ENCODE peak calls at places on chromosomes 5 and 9, in nine cellular contexts. H is ovary, U is esophagus squamous epithelium, Q is stomach, G is spleen, K is upper lobe of left lung, J is sigmoid colon, O is adrenal gland, S is transverse colon. X is an unnamed sample.

GRCh38 chr5:178208540-178209227 is 4.4 kb downstream of the HNRNPAB start:
- DNase-seq in K (no peak), U (no peak), Q (no peak), J (peak; percentile 40), G (peak; percentile 41), H (no peak), O (peak; percentile 43), S (no peak), X (peak; percentile 40)

GRCh38 chr5:102858221-102858620 is 103.1 kb downstream of the PAM start:
- DNase-seq in H (no peak), S (no peak), Q (no peak), J (no peak), O (no peak), U (no peak), K (no peak), G (no peak), X (no peak)

GRCh38 chr5:122493091-122493775 is 181.2 kb downstream of the SNCAIP start:
- DNase-seq in K (peak; percentile 80), U (no peak), O (peak; percentile 90), G (no peak), J (no peak), H (no peak), Q (peak; percentile 70), S (no peak), X (no peak)

GRCh38 chr5:133086366-133086875 is 34.6 kb downstream of the HSPA4 start:
- DNase-seq in H (no peak), O (no peak), U (no peak), S (no peak), G (no peak), J (no peak), Q (no peak), K (no peak), X (no peak)

GRCh38 chr9:110919609-110920008 is 118.7 kb downstream of the LPAR1 start:
- DNase-seq in Q (no peak), S (no peak), G (no peak), K (no peak), O (no peak), J (no peak), U (no peak), H (no peak), X (no peak)

GRCh38 chr9:31847963-31848362 is 536.5 kb upstream of the ACO1 start:
- DNase-seq in O (no peak), S (no peak), G (no peak), U (no peak), Q (no peak), K (no peak), J (no peak), H (no peak), X (no peak)

GRCh38 chr5:131943914-131944313 is 1.5 kb downstream of the MEIKIN start:
- DNase-seq in J (no peak), Q (no peak), G (no peak), S (no peak), O (no peak), U (no peak), H (no peak), K (no peak), X (no peak)

GRCh38 chr5:39175273-39175955 is 43.9 kb downstream of the FYB1 start:
- DNase-seq in Q (no peak), H (no peak), U (no peak), J (no peak), K (no peak), G (no peak), O (no peak), S (no peak), X (no peak)

GRCh38 chr5:120017523-120017922 is 388.2 kb downstream of the FAM170A start:
- DNase-seq in Q (no peak), U (no peak), J (no peak), K (no peak), S (no peak), G (no peak), O (no peak), H (no peak), X (no peak)

GRCh38 chr5:131587541-131587940 is 47.5 kb downstream of the RAPGEF6 start:
- DNase-seq in K (no peak), S (no peak), U (no peak), G (no peak), J (no peak), H (no peak), Q (no peak), O (no peak), X (no peak)

GRCh38 chr9:69746859-69747560 is 12.8 kb downstream of the PTAR1 start:
- DNase-seq in Q (no peak), J (no peak), S (no peak), O (no peak), G (no peak), K (no peak), H (no peak), U (no peak), X (no peak)

GRCh38 chr5:13115476-13115875 is 829.0 kb downstream of the DNAH5 start:
- DNase-seq in J (no peak), Q (no peak), G (no peak), S (no peak), U (no peak), K (no peak), H (no peak), O (no peak), X (no peak)
- TF ChIP-seq POLR2A in J (no peak), Q (no peak), G (no peak), S (no peak), U (no peak), K (no peak), H (no peak), O (no peak), X (no peak)

DNA sequence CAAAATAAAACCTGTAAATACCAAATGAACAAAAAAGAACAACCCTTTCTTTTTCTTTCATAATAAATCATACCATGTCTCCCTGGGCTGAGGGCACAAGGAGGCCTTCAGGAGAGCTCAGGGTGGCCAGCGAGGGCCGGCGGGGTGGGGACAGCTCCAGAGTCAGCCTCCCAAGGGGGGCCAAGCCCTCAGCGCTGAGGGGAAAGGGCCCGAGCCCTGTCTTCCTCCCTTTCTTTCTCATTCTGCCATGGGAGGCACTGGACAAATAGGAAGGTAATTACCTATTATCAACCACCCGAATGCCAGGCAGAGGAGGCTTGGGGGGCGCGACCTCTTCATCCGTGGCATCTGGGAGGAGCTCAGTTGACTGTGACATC is 83.5 kb downstream of the PRRT1B start:
- DNase-seq in H (no peak), J (no peak), K (no peak), U (no peak), O (no peak), Q (no peak), G (no peak), S (no peak), X (no peak)
- H3K36me3 ChIP-seq in H (no peaks in the 10 kb centered on the region), J (peaks cover 17% of the 10 kb centered on the region), K (peaks cover 31% of the 10 kb centered on the region), U (peaks cover 5% of the 10 kb centered on the region), O (no peaks in the 10 kb centered on the region), Q (peaks cover 49% of the 10 kb centered on the region), G (peaks cover 90% of the 10 kb centered on the region), S (no peaks in the 10 kb centered on the region), X (peaks cover 48% of the 10 kb centered on the region)

GRCh38 chr5:91332267-91333044 is 50.7 kb downstream of the ARRDC3 start:
- DNase-seq in K (no peak), H (no peak), S (no peak), Q (no peak), O (no peak), G (no peak), J (no peak), U (no peak), X (no peak)

GRCh38 chr5:91331705-91332104 is 51.4 kb downstream of the ARRDC3 start:
- DNase-seq in Q (no peak), J (no peak), G (no peak), S (no peak), U (no peak), K (no peak), H (no peak), O (no peak), X (no peak)

GRCh38 chr5:91329273-91329672 is 53.8 kb downstream of the ARRDC3 start:
- DNase-seq in K (no peak), H (no peak), O (no peak), S (no peak), U (no peak), Q (no peak), J (no peak), G (no peak), X (no peak)

DNA sequence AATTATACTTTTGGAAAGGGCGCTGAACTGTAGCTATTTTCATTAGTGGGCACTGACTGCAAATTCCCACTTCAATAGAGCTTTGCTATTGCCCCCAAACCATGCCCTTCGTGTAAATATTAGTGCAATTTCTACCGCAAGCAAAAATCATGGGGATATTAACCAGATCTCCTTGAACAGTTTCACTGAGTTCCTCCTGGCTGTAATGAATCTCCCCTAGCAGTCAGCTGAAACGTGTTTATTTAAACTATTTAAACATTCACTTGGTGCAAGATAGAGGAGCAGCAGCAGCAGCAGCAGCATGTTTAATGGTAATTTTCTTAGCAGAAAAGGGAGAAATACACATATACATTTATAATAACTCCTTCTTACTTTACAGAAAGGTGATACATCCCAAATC is 54.4 kb downstream of the ARRDC3 start:
- DNase-seq in O (no peak), S (no peak), U (no peak), G (no peak), H (no peak), Q (no peak), J (no peak), K (no peak), X (no peak)
- H3K27ac ChIP-seq in O (no peak overlapping the region), S (peak overlapping the region; percentile 62), U (no peak overlapping the region), G (no peak overlapping the region), H (no peak overlapping the region), Q (no peak overlapping the region), J (peak overlapping the region; percentile 65), K (no peak overlapping the region), X (no peak overlapping the region)

GRCh38 chr9:136363106-136363605 is 388 bp downstream of the DNLZ start:
- DNase-seq in H (peak; percentile 97), K (peak; percentile 97), Q (peak; percentile 98), U (peak; percentile 69), J (peak; percentile 99), O (peak; percentile 98), G (peak; percentile 98), S (peak; percentile 98), X (peak; percentile 99)
- TF ChIP-seq POLR2A in H (peak; percentile 75), K (peak; percentile 85), Q (no peak), U (no peak), J (peak; percentile 43), O (peak; percentile 77), G (peak; percentile 70), S (peak; percentile 79), X (peak; percentile 57)

DNA sequence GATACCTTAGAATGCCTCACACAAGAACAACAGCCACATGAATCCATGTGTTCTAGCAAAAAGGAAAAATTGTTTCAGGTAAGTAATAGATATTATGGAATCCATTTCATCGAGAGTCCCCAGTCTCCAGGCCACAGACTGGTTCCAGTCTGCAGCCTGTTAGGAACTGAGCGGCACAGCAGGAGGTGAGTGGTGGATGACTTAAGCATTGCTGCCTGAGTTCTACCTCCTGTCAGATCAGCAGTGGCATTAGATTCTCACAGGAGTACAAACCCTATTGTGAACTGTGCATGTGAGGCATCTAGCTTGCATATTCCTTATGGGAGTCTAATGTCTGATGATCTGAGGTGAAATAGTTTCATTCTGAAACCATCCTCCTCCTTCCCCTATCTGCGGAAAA is 207.0 kb downstream of the CSNK1G3 start:
- DNase-seq in S (no peak), H (no peak), G (no peak), O (no peak), U (no peak), Q (no peak), J (no peak), K (no peak), X (no peak)
- H3K36me3 ChIP-seq in S (no peaks in the 10 kb centered on the region), H (no peaks in the 10 kb centered on the region), G (no peaks in the 10 kb centered on the region), O (no peaks in the 10 kb centered on the region), U (no peaks in the 10 kb centered on the region), Q (no peaks in the 10 kb centered on the region), J (no peaks in the 10 kb centered on the region), K (no peaks in the 10 kb centered on the region), X (no peaks in the 10 kb centered on the region)

X was measured in suprapubic skin.